ENCODE peak calls at places on chromosomes 4 and X, in ten cellular contexts. One of them, this sample, is unnamed.
A peak's percentile ranks its signal among the peaks of the same experiment; 100 is the strongest.

GRCh38 chr4:4339504-4340085 is 47.3 kb upstream of the NSG1 start:
- ATAC-seq in left ventricle myocardium superior: peak; percentile 73
- ATAC-seq in effector memory CD8-positive, alpha-beta T cell: no peak
- ATAC-seq in IMR-90: peak; percentile 48
- ATAC-seq in Right ventricle myocardium superior: peak; percentile 67
- ATAC-seq in heart right ventricle: peak; percentile 60
- ATAC-seq in sciatic nerve: no peak
- ATAC-seq in B cell: no peak
- ATAC-seq in left cardiac atrium: peak; percentile 63
- ATAC-seq in stimulated activated naive CD8-positive, alpha-beta T cell treated with anti-CD3 and anti-CD28 coated beads, Interleukin-15, Interleukin-2, amounts not matched to agents 100 U/mL and 50 U/mL, for 24 hours: no peak
- ATAC-seq in this sample: no peak

GRCh38 chr4:157363366-157363765 is 142.8 kb downstream of the GRIA2 start:
- ATAC-seq in left cardiac atrium: no peak
- ATAC-seq in effector memory CD8-positive, alpha-beta T cell: no peak
- ATAC-seq in sciatic nerve: no peak
- ATAC-seq in B cell: no peak
- ATAC-seq in IMR-90: no peak
- ATAC-seq in Right ventricle myocardium superior: no peak
- ATAC-seq in heart right ventricle: no peak
- ATAC-seq in stimulated activated naive CD8-positive, alpha-beta T cell treated with anti-CD3 and anti-CD28 coated beads, Interleukin-15, Interleukin-2, amounts not matched to agents 100 U/mL and 50 U/mL, for 24 hours: no peak
- ATAC-seq in left ventricle myocardium superior: no peak
- ATAC-seq in this sample: no peak

GRCh38 chr4:45079616-45080015 is 353.3 kb upstream of the GNPDA2 start:
- ATAC-seq in IMR-90: no peak
- ATAC-seq in heart right ventricle: no peak
- ATAC-seq in sciatic nerve: no peak
- ATAC-seq in left ventricle myocardium superior: no peak
- ATAC-seq in stimulated activated naive CD8-positive, alpha-beta T cell treated with anti-CD3 and anti-CD28 coated beads, Interleukin-15, Interleukin-2, amounts not matched to agents 100 U/mL and 50 U/mL, for 24 hours: no peak
- ATAC-seq in left cardiac atrium: no peak
- ATAC-seq in effector memory CD8-positive, alpha-beta T cell: no peak
- ATAC-seq in B cell: no peak
- ATAC-seq in Right ventricle myocardium superior: no peak
- ATAC-seq in this sample: no peak

GRCh38 chrX:66012094-66012534 is 27.8 kb downstream of the VSIG4 start:
- ATAC-seq in IMR-90: no peak
- ATAC-seq in Right ventricle myocardium superior: peak; percentile 48
- ATAC-seq in stimulated activated naive CD8-positive, alpha-beta T cell treated with anti-CD3 and anti-CD28 coated beads, Interleukin-15, Interleukin-2, amounts not matched to agents 100 U/mL and 50 U/mL, for 24 hours: peak; percentile 63
- ATAC-seq in left cardiac atrium: no peak
- ATAC-seq in heart right ventricle: peak; percentile 28
- ATAC-seq in left ventricle myocardium superior: peak; percentile 35
- ATAC-seq in B cell: no peak
- ATAC-seq in effector memory CD8-positive, alpha-beta T cell: peak; percentile 58
- ATAC-seq in sciatic nerve: no peak
- ATAC-seq in this sample: peak; percentile 44

GRCh38 chrX:103498786-103499185 is 20.5 kb downstream of the RAB40A start:
- ATAC-seq in left cardiac atrium: no peak
- ATAC-seq in Right ventricle myocardium superior: no peak
- ATAC-seq in sciatic nerve: no peak
- ATAC-seq in B cell: no peak
- ATAC-seq in IMR-90: no peak
- ATAC-seq in stimulated activated naive CD8-positive, alpha-beta T cell treated with anti-CD3 and anti-CD28 coated beads, Interleukin-15, Interleukin-2, amounts not matched to agents 100 U/mL and 50 U/mL, for 24 hours: peak; percentile 63
- ATAC-seq in left ventricle myocardium superior: no peak
- ATAC-seq in heart right ventricle: no peak
- ATAC-seq in effector memory CD8-positive, alpha-beta T cell: no peak
- ATAC-seq in this sample: no peak

GRCh38 chrX:154731881-154732280 is 19.0 kb downstream of the GAB3 start:
- ATAC-seq in left cardiac atrium: peak; percentile 64
- ATAC-seq in effector memory CD8-positive, alpha-beta T cell: peak; percentile 68
- ATAC-seq in left ventricle myocardium superior: peak; percentile 51
- ATAC-seq in IMR-90: no peak
- ATAC-seq in heart right ventricle: peak; percentile 38
- ATAC-seq in sciatic nerve: no peak
- ATAC-seq in stimulated activated naive CD8-positive, alpha-beta T cell treated with anti-CD3 and anti-CD28 coated beads, Interleukin-15, Interleukin-2, amounts not matched to agents 100 U/mL and 50 U/mL, for 24 hours: no peak
- ATAC-seq in Right ventricle myocardium superior: peak; percentile 50
- ATAC-seq in B cell: no peak
- ATAC-seq in this sample: no peak

GRCh38 chr4:169823685-169824084 is 65.9 kb upstream of the HPF1 start:
- ATAC-seq in B cell: no peak
- ATAC-seq in stimulated activated naive CD8-positive, alpha-beta T cell treated with anti-CD3 and anti-CD28 coated beads, Interleukin-15, Interleukin-2, amounts not matched to agents 100 U/mL and 50 U/mL, for 24 hours: no peak
- ATAC-seq in left cardiac atrium: peak; percentile 53
- ATAC-seq in IMR-90: peak; percentile 69
- ATAC-seq in Right ventricle myocardium superior: peak; percentile 62
- ATAC-seq in sciatic nerve: peak; percentile 26
- ATAC-seq in effector memory CD8-positive, alpha-beta T cell: no peak
- ATAC-seq in heart right ventricle: peak; percentile 46
- ATAC-seq in left ventricle myocardium superior: peak; percentile 59
- ATAC-seq in this sample: peak; percentile 57

GRCh38 chr4:118683513-118683912 is 1.7 kb upstream of the METTL14 start:
- ATAC-seq in IMR-90: no peak
- ATAC-seq in left cardiac atrium: no peak
- ATAC-seq in effector memory CD8-positive, alpha-beta T cell: no peak
- ATAC-seq in heart right ventricle: no peak
- ATAC-seq in stimulated activated naive CD8-positive, alpha-beta T cell treated with anti-CD3 and anti-CD28 coated beads, Interleukin-15, Interleukin-2, amounts not matched to agents 100 U/mL and 50 U/mL, for 24 hours: no peak
- ATAC-seq in left ventricle myocardium superior: no peak
- ATAC-seq in sciatic nerve: no peak
- ATAC-seq in B cell: no peak
- ATAC-seq in Right ventricle myocardium superior: no peak
- ATAC-seq in this sample: no peak

GRCh38 chr4:165234766-165235165 is 27.4 kb downstream of the KLHL2 start:
- ATAC-seq in heart right ventricle: no peak
- ATAC-seq in left cardiac atrium: no peak
- ATAC-seq in effector memory CD8-positive, alpha-beta T cell: no peak
- ATAC-seq in sciatic nerve: no peak
- ATAC-seq in B cell: no peak
- ATAC-seq in Right ventricle myocardium superior: no peak
- ATAC-seq in IMR-90: no peak
- ATAC-seq in stimulated activated naive CD8-positive, alpha-beta T cell treated with anti-CD3 and anti-CD28 coated beads, Interleukin-15, Interleukin-2, amounts not matched to agents 100 U/mL and 50 U/mL, for 24 hours: no peak
- ATAC-seq in left ventricle myocardium superior: no peak
- ATAC-seq in this sample: no peak

GRCh38 chr4:52658671-52659015 is 458 bp downstream of the USP46 start:
- ATAC-seq in Right ventricle myocardium superior: no peak
- ATAC-seq in stimulated activated naive CD8-positive, alpha-beta T cell treated with anti-CD3 and anti-CD28 coated beads, Interleukin-15, Interleukin-2, amounts not matched to agents 100 U/mL and 50 U/mL, for 24 hours: no peak
- ATAC-seq in effector memory CD8-positive, alpha-beta T cell: peak; percentile 9
- ATAC-seq in left ventricle myocardium superior: no peak
- ATAC-seq in heart right ventricle: no peak
- ATAC-seq in B cell: no peak
- ATAC-seq in sciatic nerve: peak; percentile 4
- ATAC-seq in left cardiac atrium: peak; percentile 2
- ATAC-seq in IMR-90: peak; percentile 2
- ATAC-seq in this sample: no peak

GRCh38 chr4:19686456-19686855 is 565.2 kb upstream of the SLIT2 start:
- ATAC-seq in stimulated activated naive CD8-positive, alpha-beta T cell treated with anti-CD3 and anti-CD28 coated beads, Interleukin-15, Interleukin-2, amounts not matched to agents 100 U/mL and 50 U/mL, for 24 hours: no peak
- ATAC-seq in effector memory CD8-positive, alpha-beta T cell: no peak
- ATAC-seq in left cardiac atrium: no peak
- ATAC-seq in B cell: no peak
- ATAC-seq in IMR-90: no peak
- ATAC-seq in Right ventricle myocardium superior: no peak
- ATAC-seq in sciatic nerve: no peak
- ATAC-seq in left ventricle myocardium superior: no peak
- ATAC-seq in heart right ventricle: no peak
- ATAC-seq in this sample: no peak

GRCh38 chr4:47933798-47934197 is 19.4 kb upstream of the NFXL1 start:
- ATAC-seq in stimulated activated naive CD8-positive, alpha-beta T cell treated with anti-CD3 and anti-CD28 coated beads, Interleukin-15, Interleukin-2, amounts not matched to agents 100 U/mL and 50 U/mL, for 24 hours: no peak
- ATAC-seq in B cell: peak; percentile 61
- ATAC-seq in heart right ventricle: no peak
- ATAC-seq in left ventricle myocardium superior: peak; percentile 38
- ATAC-seq in left cardiac atrium: no peak
- ATAC-seq in Right ventricle myocardium superior: peak; percentile 65
- ATAC-seq in IMR-90: peak; percentile 93
- ATAC-seq in effector memory CD8-positive, alpha-beta T cell: peak; percentile 72
- ATAC-seq in sciatic nerve: peak; percentile 66
- ATAC-seq in this sample: peak; percentile 36

GRCh38 chrX:57453901-57454300 is 137.9 kb upstream of the ZXDB start:
- ATAC-seq in left ventricle myocardium superior: no peak
- ATAC-seq in stimulated activated naive CD8-positive, alpha-beta T cell treated with anti-CD3 and anti-CD28 coated beads, Interleukin-15, Interleukin-2, amounts not matched to agents 100 U/mL and 50 U/mL, for 24 hours: no peak
- ATAC-seq in Right ventricle myocardium superior: no peak
- ATAC-seq in left cardiac atrium: no peak
- ATAC-seq in B cell: no peak
- ATAC-seq in IMR-90: no peak
- ATAC-seq in heart right ventricle: no peak
- ATAC-seq in effector memory CD8-positive, alpha-beta T cell: peak; percentile 26
- ATAC-seq in sciatic nerve: no peak
- ATAC-seq in this sample: peak; percentile 23

GRCh38 chr4:147578057-147578476 is 39.1 kb upstream of the TMEM184C start:
- ATAC-seq in B cell: no peak
- ATAC-seq in IMR-90: peak; percentile 83
- ATAC-seq in left cardiac atrium: no peak
- ATAC-seq in effector memory CD8-positive, alpha-beta T cell: no peak
- ATAC-seq in heart right ventricle: no peak
- ATAC-seq in sciatic nerve: peak; percentile 30
- ATAC-seq in left ventricle myocardium superior: no peak
- ATAC-seq in stimulated activated naive CD8-positive, alpha-beta T cell treated with anti-CD3 and anti-CD28 coated beads, Interleukin-15, Interleukin-2, amounts not matched to agents 100 U/mL and 50 U/mL, for 24 hours: no peak
- ATAC-seq in Right ventricle myocardium superior: no peak
- ATAC-seq in this sample: peak; percentile 22

GRCh38 chr4:70651864-70652506 is 14.3 kb downstream of the JCHAIN start:
- ATAC-seq in left cardiac atrium: peak; percentile 19
- ATAC-seq in Right ventricle myocardium superior: no peak
- ATAC-seq in B cell: peak; percentile 63
- ATAC-seq in left ventricle myocardium superior: peak; percentile 44
- ATAC-seq in heart right ventricle: no peak
- ATAC-seq in stimulated activated naive CD8-positive, alpha-beta T cell treated with anti-CD3 and anti-CD28 coated beads, Interleukin-15, Interleukin-2, amounts not matched to agents 100 U/mL and 50 U/mL, for 24 hours: no peak
- ATAC-seq in sciatic nerve: peak; percentile 56
- ATAC-seq in IMR-90: peak; percentile 88
- ATAC-seq in effector memory CD8-positive, alpha-beta T cell: peak; percentile 46
- ATAC-seq in this sample: peak; percentile 52

GRCh38 chr4:13953083-13953482 is 325.6 kb upstream of the BOD1L1 start:
- ATAC-seq in heart right ventricle: no peak
- ATAC-seq in Right ventricle myocardium superior: no peak
- ATAC-seq in IMR-90: no peak
- ATAC-seq in stimulated activated naive CD8-positive, alpha-beta T cell treated with anti-CD3 and anti-CD28 coated beads, Interleukin-15, Interleukin-2, amounts not matched to agents 100 U/mL and 50 U/mL, for 24 hours: no peak
- ATAC-seq in sciatic nerve: no peak
- ATAC-seq in left cardiac atrium: no peak
- ATAC-seq in effector memory CD8-positive, alpha-beta T cell: no peak
- ATAC-seq in left ventricle myocardium superior: no peak
- ATAC-seq in B cell: no peak
- ATAC-seq in this sample: no peak

GRCh38 chr4:102163404-102164140 is 181.7 kb downstream of the SLC39A8 start:
- ATAC-seq in B cell: no peak
- ATAC-seq in Right ventricle myocardium superior: no peak
- ATAC-seq in sciatic nerve: no peak
- ATAC-seq in left cardiac atrium: no peak
- ATAC-seq in stimulated activated naive CD8-positive, alpha-beta T cell treated with anti-CD3 and anti-CD28 coated beads, Interleukin-15, Interleukin-2, amounts not matched to agents 100 U/mL and 50 U/mL, for 24 hours: no peak
- ATAC-seq in effector memory CD8-positive, alpha-beta T cell: no peak
- ATAC-seq in left ventricle myocardium superior: no peak
- ATAC-seq in heart right ventricle: no peak
- ATAC-seq in IMR-90: no peak
- ATAC-seq in this sample: no peak

This sample was measured in esophagus mucosa.